ENCODE peak calls at places on chromosome 9, in five cellular contexts. Z, U, Y, G and L are unnamed samples.

GRCh38 chr9:116959775-116960174 is 272.7 kb downstream of the TRIM32 start:
- DNase-seq in Y (no peak), Z (no peak), G (no peak), U (no peak), L (no peak)

GRCh38 chr9:17600962-17601593 is 22.2 kb downstream of the SH3GL2 start:
- DNase-seq in G (peak), Y (no peak), U (no peak), Z (no peak), L (no peak)

GRCh38 chr9:116860509-116861120 is 173.5 kb downstream of the TRIM32 start:
- DNase-seq in G (peak), Y (peak), U (no peak), Z (peak), L (peak)

GRCh38 chr9:118954822-118955221 is 414.4 kb downstream of the BRINP1 start:
- DNase-seq in G (no peak), Z (no peak), U (no peak), Y (no peak), L (no peak)

GRCh38 chr9:104227108-104227507 is 133.0 kb downstream of the SMC2 start:
- DNase-seq in G (no peak), Z (no peak), Y (no peak), U (no peak), L (no peak)

GRCh38 chr9:35102769-35103659 is at the start of gene STOML2:
- DNase-seq in Z (peak), Y (peak), G (peak), U (peak), L (peak)

GRCh38 chr9:8457050-8457449 is 657.5 kb upstream of the DMAC1 start:
- DNase-seq in U (no peak), Z (no peak), G (no peak), Y (no peak), L (no peak)

GRCh38 chr9:78707481-78707977 is 410.6 kb downstream of the PSAT1 start:
- DNase-seq in Z (no peak), U (no peak), Y (no peak), G (peak), L (no peak)

GRCh38 chr9:4066120-4066519 is 233.7 kb downstream of the GLIS3 start:
- DNase-seq in U (no peak), G (no peak), Z (no peak), Y (no peak), L (no peak)

GRCh38 chr9:136939996-136940525 is 4.5 kb downstream of the FBXW5 start:
- DNase-seq in U (no peak), Z (no peak), Y (no peak), G (no peak), L (no peak)

GRCh38 chr9:134661791-134662142 is 20.2 kb downstream of the COL5A1 start:
- DNase-seq in G (peak), Z (no peak), Y (no peak), U (peak), L (no peak)

GRCh38 chr9:111005711-111006482 is 32.4 kb downstream of the LPAR1 start:
- DNase-seq in G (no peak), Y (no peak), Z (no peak), U (no peak), L (no peak)

GRCh38 chr9:98552306-98552705 is 156.4 kb downstream of the GABBR2 start:
- DNase-seq in U (no peak), Z (no peak), Y (no peak), G (no peak), L (no peak)